ENCODE peak calls at places on chromosomes 12 and 14, in five cellular contexts. A is mesothelial cell of epicardium; Z is iris pigment epithelial cell; V is CD4-positive, alpha-beta memory T cell; E is naive thymus-derived CD4-positive, alpha-beta T cell. R is an unnamed sample.
A peak's percentile ranks its signal among the peaks of the same experiment; 100 is the strongest.

GRCh38 chr12:112496493-112496892 is 77.7 kb downstream of the PTPN11 start:
- DNase-seq in A (no peak), Z (no peak), V (no peak), E (no peak), R (no peak)

GRCh38 chr12:7131502-7131866 is 1.3 kb downstream of the CLSTN3 start:
- DNase-seq in A (no peak), Z (no peak), V (peak; percentile 43), E (no peak), R (no peak)

GRCh38 chr12:7512528-7512927 is 9.0 kb upstream of the CD163 start:
- DNase-seq in A (no peak), Z (peak; percentile 92), V (no peak), E (no peak), R (peak; percentile 69)

GRCh38 chr14:81766597-81766996 is 232.9 kb upstream of the SEL1L start:
- DNase-seq in A (no peak), Z (no peak), V (no peak), E (no peak), R (no peak)

GRCh38 chr12:45220366-45220931 is 4.6 kb downstream of the ANO6 start:
- DNase-seq in A (no peak), Z (no peak), V (no peak), E (no peak), R (no peak)

GRCh38 chr12:47686645-47687240 is 19.1 kb downstream of the RPAP3 start:
- DNase-seq in A (no peak), Z (peak; percentile 59), V (peak; percentile 36), E (no peak), R (peak; percentile 75)

GRCh38 chr12:92973614-92974013 is 44.5 kb upstream of the EEA1 start:
- DNase-seq in A (no peak), Z (peak; percentile 98), V (no peak), E (no peak), R (no peak)

GRCh38 chr12:34397591-34398365 is 375.5 kb downstream of the ALG10 start:
- DNase-seq in A (peak; percentile 7), Z (no peak), V (no peak), E (peak; percentile 4), R (no peak)

GRCh38 chr14:62017651-62018230 is 255.5 kb downstream of the SNAPC1 start:
- DNase-seq in A (no peak), Z (peak; percentile 4), V (no peak), E (no peak), R (no peak)